ENCODE peak calls at places on chromosomes 2 and 18, in eight cellular contexts. I is thyroid gland; F is body of pancreas; H is thoracic aorta; X is heart right ventricle; T is right cardiac atrium; G is adrenal gland; B is CD8-positive, alpha-beta memory T cell. Q is an unnamed sample.
A peak's percentile ranks its signal among the peaks of the same experiment; 100 is the strongest.

GRCh38 chr2:49044680-49045079 is 109.6 kb downstream of the FSHR start:
- DNase-seq in B (no peak), T (no peak), G (no peak), I (no peak), F (no peak), X (no peak), H (no peak), Q (no peak)

GRCh38 chr2:172967036-172967982 is 108.3 kb upstream of the MAP3K20 start:
- DNase-seq in I (no peak), G (peak; percentile 32), T (no peak), H (no peak), B (no peak), X (no peak), F (no peak), Q (peak; percentile 47)

GRCh38 chr2:145939949-145940348 is 1420.0 kb upstream of the ZEB2 start:
- DNase-seq in G (no peak), B (no peak), X (no peak), H (no peak), F (no peak), T (no peak), I (no peak), Q (no peak)

GRCh38 chr18:50871846-50872245 is 7.1 kb upstream of the ME2 start:
- DNase-seq in X (no peak), F (no peak), G (no peak), H (no peak), B (no peak), T (no peak), I (no peak), Q (no peak)

GRCh38 chr2:219887870-219888269 is 260.4 kb downstream of the SLC4A3 start:
- DNase-seq in B (no peak), X (no peak), G (no peak), H (no peak), F (no peak), I (no peak), T (no peak), Q (no peak)

GRCh38 chr2:3465844-3466481 is 53.4 kb downstream of the ADI1 start:
- DNase-seq in H (no peak), I (no peak), F (peak; percentile 45), G (peak; percentile 47), T (peak; percentile 51), X (peak; percentile 49), B (peak; percentile 25), Q (no peak)

GRCh38 chr2:218536804-218537494 is 31.2 kb downstream of the USP37 start:
- DNase-seq in T (no peak), X (no peak), B (no peak), I (peak; percentile 31), G (no peak), H (no peak), F (no peak), Q (peak; percentile 30)

GRCh38 chr2:45166229-45166890 is 157.1 kb upstream of the SIX2 start:
- DNase-seq in I (no peak), G (no peak), X (no peak), F (no peak), B (no peak), T (no peak), H (no peak), Q (no peak)

GRCh38 chr2:127050803-127051115 is 56.2 kb downstream of the BIN1 start:
- DNase-seq in H (no peak), B (peak; percentile 49), I (no peak), F (no peak), X (no peak), G (no peak), T (no peak), Q (no peak)

GRCh38 chr2:64656379-64656778 is 2.7 kb upstream of the SERTAD2 start:
- DNase-seq in G (no peak), T (no peak), X (no peak), I (no peak), H (no peak), F (no peak), B (no peak), Q (no peak)

GRCh38 chr2:241888641-241889040 is 19.1 kb downstream of the RTP5 start:
- DNase-seq in H (no peak), I (no peak), T (no peak), X (no peak), F (no peak), B (peak; percentile 26), G (no peak), Q (no peak)

GRCh38 chr2:28768952-28769351 is 17.3 kb downstream of the PPP1CB start:
- DNase-seq in H (no peak), T (no peak), X (no peak), I (no peak), B (no peak), G (no peak), F (no peak), Q (no peak)
- H3K27ac ChIP-seq in H (no peak overlapping the region), T (no peak overlapping the region), X (no peak overlapping the region), I (no peak overlapping the region), B (no peak overlapping the region), G (no peak overlapping the region), F (no peak overlapping the region), Q (no peak overlapping the region)

GRCh38 chr2:240702640-240703011 is 11.0 kb downstream of the AQP12A start:
- DNase-seq in F (no peak), I (no peak), G (no peak), B (no peak), T (peak; percentile 25), H (no peak), X (no peak), Q (no peak)

GRCh38 chr2:240705204-240705781 is 13.6 kb downstream of the AQP12A start:
- DNase-seq in I (no peak), H (no peak), T (no peak), X (no peak), B (peak; percentile 38), F (no peak), G (no peak), Q (no peak)

GRCh38 chr2:240701736-240702639 is 10.3 kb downstream of the AQP12A start:
- DNase-seq in B (peak; percentile 43), I (no peak), X (no peak), H (no peak), T (peak; percentile 30), F (no peak), G (no peak), Q (no peak)

GRCh38 chr2:240704651-240705050 is 13.0 kb downstream of the AQP12A start:
- DNase-seq in I (no peak), T (peak; percentile 33), B (peak; percentile 37), X (no peak), H (no peak), G (no peak), F (no peak), Q (no peak)

DNA sequence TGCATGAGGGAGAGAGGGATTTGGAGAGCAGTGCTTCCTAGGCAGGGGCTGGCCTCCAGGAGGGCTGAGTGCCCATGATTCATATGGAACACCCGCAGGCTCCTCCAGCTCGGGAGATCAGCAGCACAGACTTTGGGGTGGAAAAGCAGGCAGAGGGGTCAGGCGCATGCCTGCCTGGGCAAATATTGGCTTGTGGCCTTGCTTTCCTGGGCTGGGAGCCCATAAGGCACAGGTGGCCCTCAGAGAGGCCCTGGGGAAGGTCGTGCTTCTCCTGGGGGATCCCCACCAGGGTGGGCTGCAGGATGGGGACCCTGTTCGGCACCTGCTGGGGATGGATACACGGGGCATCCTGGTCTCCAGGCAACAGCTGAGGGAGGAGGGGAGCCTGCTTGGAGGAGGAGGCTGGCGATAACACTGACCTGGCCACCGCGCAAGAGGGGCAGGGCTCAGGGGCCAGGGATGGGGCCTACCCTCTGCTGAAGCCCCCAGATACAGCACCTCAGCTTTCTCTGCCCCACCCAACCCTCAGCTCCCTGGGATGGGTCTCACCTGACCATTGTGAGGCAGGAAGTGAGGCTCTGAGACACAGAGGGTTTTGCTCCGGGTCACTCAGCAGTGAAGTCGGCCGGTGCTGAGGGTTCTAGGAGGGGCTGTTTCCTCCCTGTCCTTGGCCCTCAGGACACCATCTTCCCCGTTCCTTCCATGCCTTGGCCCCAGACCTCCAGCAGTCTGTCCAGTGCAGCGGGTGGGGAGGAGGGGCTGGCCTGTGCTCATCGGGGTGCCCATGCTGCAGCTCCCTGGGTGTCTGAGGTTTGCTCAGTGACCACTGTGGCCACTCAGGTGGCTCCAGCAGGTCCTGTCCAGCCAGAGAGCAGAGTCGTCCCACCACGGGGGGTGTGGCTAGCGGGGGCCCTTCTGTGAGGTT is 12.0 kb downstream of the AQP12A start:
- DNase-seq in G (no peak), H (no peak), T (peak; percentile 22), F (no peak), I (no peak), X (no peak), B (no peak), Q (no peak)
- H3K27me3 ChIP-seq in G (peaks cover 21% of the 10 kb centered on the region), H (no peaks in the 10 kb centered on the region), T (no peaks in the 10 kb centered on the region), F (no peaks in the 10 kb centered on the region), I (no peaks in the 10 kb centered on the region), X (peaks cover 50% of the 10 kb centered on the region), B (no peaks in the 10 kb centered on the region), Q (no peaks in the 10 kb centered on the region)

GRCh38 chr2:11329759-11330158 is 14.7 kb downstream of the ROCK2 start:
- DNase-seq in G (no peak), T (no peak), F (no peak), X (no peak), H (no peak), B (no peak), I (no peak), Q (no peak)

GRCh38 chr2:11327871-11328270 is 16.6 kb downstream of the ROCK2 start:
- DNase-seq in T (no peak), B (no peak), G (no peak), I (no peak), X (no peak), H (no peak), F (no peak), Q (no peak)

GRCh38 chr2:11321847-11322246 is 22.6 kb downstream of the ROCK2 start:
- DNase-seq in G (no peak), I (no peak), T (no peak), H (no peak), F (no peak), X (no peak), B (no peak), Q (no peak)

GRCh38 chr2:11326692-11327211 is 17.7 kb downstream of the ROCK2 start:
- DNase-seq in F (no peak), G (no peak), I (no peak), B (no peak), H (no peak), X (no peak), T (no peak), Q (no peak)

GRCh38 chr2:11325961-11326691 is 18.3 kb downstream of the ROCK2 start:
- DNase-seq in I (no peak), G (no peak), H (no peak), T (no peak), F (no peak), B (no peak), X (no peak), Q (no peak)
- H3K27ac ChIP-seq in I (no peak overlapping the region), G (no peak overlapping the region), H (no peak overlapping the region), T (no peak overlapping the region), F (no peak overlapping the region), B (no peak overlapping the region), X (no peak overlapping the region), Q (no peak overlapping the region)

DNA sequence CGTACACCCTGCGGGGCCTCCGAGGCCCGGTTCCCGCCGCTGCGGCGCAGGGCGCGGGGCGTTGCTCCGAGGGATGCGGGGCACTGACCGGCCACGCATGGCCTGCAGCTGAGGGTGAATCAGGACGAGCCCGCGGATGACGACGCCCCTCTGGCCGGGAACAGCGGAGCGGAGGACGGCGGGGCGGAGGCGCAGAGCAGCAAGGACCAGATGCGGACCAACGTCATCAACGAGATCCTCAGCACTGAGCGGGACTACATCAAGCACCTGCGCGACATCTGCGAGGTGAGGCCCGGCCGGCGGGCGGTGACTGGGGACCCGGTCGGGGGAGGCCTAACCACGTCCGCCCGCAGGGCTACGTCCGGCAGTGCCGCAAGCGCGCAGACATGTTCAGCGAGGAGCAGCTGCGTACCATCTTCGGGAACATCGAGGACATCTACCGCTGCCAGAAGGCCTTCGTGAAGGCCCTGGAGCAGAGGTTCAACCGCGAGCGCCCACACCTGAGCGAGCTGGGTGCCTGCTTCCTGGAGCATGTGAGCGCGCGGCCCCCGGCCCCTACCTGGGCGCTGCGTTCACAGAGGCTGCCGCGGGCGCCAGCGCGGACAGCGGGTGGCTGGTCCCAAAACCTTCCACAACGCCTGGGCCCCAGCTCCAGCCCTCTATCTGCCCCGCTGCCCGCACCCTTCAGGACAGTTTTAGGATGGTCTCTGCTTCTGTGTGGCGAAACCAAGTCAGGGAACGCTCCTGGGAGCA is 53.2 kb downstream of the FAM168B start:
- DNase-seq in X (no peak), B (peak; percentile 59), F (peak; percentile 26), H (no peak), T (no peak), G (peak; percentile 6), I (peak; percentile 44), Q (no peak)
- H3K27me3 ChIP-seq in X (peaks cover 45% of the 10 kb centered on the region), B (no peaks in the 10 kb centered on the region), F (no peaks in the 10 kb centered on the region), H (no peaks in the 10 kb centered on the region), T (no peaks in the 10 kb centered on the region), G (peaks cover 6% of the 10 kb centered on the region), I (no peaks in the 10 kb centered on the region), Q (peaks cover 13% of the 10 kb centered on the region)

Q was measured in small intestine.